ENCODE peak calls at places on chromosomes 5 and 9, in nine cellular contexts. M, W, R, D, C, E, T, K and N are unnamed samples.

GRCh38 chr5:123696948-123697347 is 185.0 kb downstream of the CSNK1G3 start:
- DNase-seq in M (no peak), W (no peak), R (peak; percentile 77), D (no peak), C (no peak), E (no peak), T (peak; percentile 90), K (no peak), N (peak; percentile 83)

GRCh38 chr5:116068028-116068632 is 16.7 kb upstream of the COMMD10 start:
- DNase-seq in M (peak; percentile 21), W (peak; percentile 68), R (peak; percentile 80), D (peak; percentile 69), C (peak; percentile 79), E (peak; percentile 22), T (peak; percentile 74), K (peak; percentile 13), N (peak; percentile 90)

GRCh38 chr5:57311251-57311650 is 137.4 kb downstream of the GPBP1 start:
- DNase-seq in M (no peak), W (no peak), R (no peak), D (no peak), C (peak; percentile 17), E (no peak), T (no peak), K (no peak), N (no peak)

GRCh38 chr9:135076876-135077430 is 10.5 kb upstream of the OLFM1 start:
- DNase-seq in M (no peak), W (no peak), R (no peak), D (no peak), C (no peak), E (no peak), T (no peak), K (no peak), N (no peak)

GRCh38 chr9:94852373-94852772 is 125.9 kb downstream of the AOPEP start:
- DNase-seq in M (no peak), W (no peak), R (no peak), D (no peak), C (no peak), E (no peak), T (no peak), K (no peak), N (no peak)

GRCh38 chr5:87061046-87061445 is 206.6 kb upstream of the RASA1 start:
- DNase-seq in M (no peak), W (peak; percentile 3), R (no peak), D (peak; percentile 30), C (no peak), E (no peak), T (no peak), K (no peak), N (peak; percentile 6)

GRCh38 chr9:91181541-91181940 is 180.2 kb downstream of the AUH start:
- DNase-seq in M (no peak), W (no peak), R (no peak), D (no peak), C (no peak), E (no peak), T (no peak), K (no peak), N (no peak)

GRCh38 chr5:76290321-76290757 is 112.7 kb upstream of the IQGAP2 start:
- DNase-seq in M (no peak), W (no peak), R (no peak), D (no peak), C (no peak), E (no peak), T (no peak), K (no peak), N (no peak)

GRCh38 chr5:6822556-6823343 is 109.5 kb downstream of the TENT4A start:
- DNase-seq in M (no peak), W (no peak), R (no peak), D (no peak), C (peak; percentile 27), E (no peak), T (no peak), K (no peak), N (no peak)

GRCh38 chr5:65861830-65862241 is 64.5 kb upstream of the ERBIN start:
- DNase-seq in M (peak; percentile 99), W (peak; percentile 92), R (peak; percentile 80), D (peak; percentile 90), C (no peak), E (no peak), T (no peak), K (no peak), N (peak; percentile 87)

GRCh38 chr9:127633216-127633615 is 21.1 kb downstream of the STXBP1 start:
- DNase-seq in M (no peak), W (no peak), R (no peak), D (no peak), C (no peak), E (no peak), T (no peak), K (no peak), N (no peak)

GRCh38 chr5:28216939-28217360 is 1178.6 kb upstream of the CDH9 start:
- DNase-seq in M (no peak), W (no peak), R (no peak), D (no peak), C (no peak), E (no peak), T (no peak), K (no peak), N (no peak)

GRCh38 chr5:16542275-16542674 is 74.5 kb downstream of the RETREG1 start:
- DNase-seq in M (no peak), W (no peak), R (no peak), D (no peak), C (no peak), E (no peak), T (no peak), K (no peak), N (no peak)

GRCh38 chr5:1110930-1111726 is 735 bp downstream of the SLC12A7 start:
- DNase-seq in M (no peak), W (no peak), R (no peak), D (no peak), C (peak; percentile 60), E (peak; percentile 49), T (no peak), K (no peak), N (peak; percentile 54)

GRCh38 chr5:69083412-69083811 is 10.4 kb upstream of the SLC30A5 start:
- DNase-seq in M (no peak), W (no peak), R (peak; percentile 21), D (peak; percentile 10), C (peak; percentile 71), E (no peak), T (no peak), K (no peak), N (no peak)

GRCh38 chr9:133954862-133955529 is 37.1 kb downstream of the VAV2 start:
- DNase-seq in M (no peak), W (no peak), R (no peak), D (no peak), C (no peak), E (no peak), T (no peak), K (peak; percentile 12), N (peak; percentile 2)

GRCh38 chr5:173143567-173143966 is 764 bp upstream of the BNIP1 start:
- DNase-seq in M (no peak), W (no peak), R (no peak), D (no peak), C (no peak), E (no peak), T (no peak), K (no peak), N (no peak)

GRCh38 chr5:154702477-154702876 is 52.7 kb upstream of the LARP1 start:
- DNase-seq in M (no peak), W (no peak), R (no peak), D (no peak), C (no peak), E (no peak), T (no peak), K (no peak), N (no peak)